ENCODE peak calls at places on chromosomes 16 and 17, in seven cellular contexts. S, Q, K, G, L, B and O are unnamed samples.

GRCh38 chr16:53457670-53458069 is 23.4 kb downstream of the RBL2 start:
- DNase-seq in S (peak), Q (peak), K (peak), G (no peak), L (peak), B (no peak), O (no peak)

GRCh38 chr16:3643095-3643730 is 11.3 kb upstream of the DNASE1 start:
- DNase-seq in S (no peak), Q (peak), K (no peak), G (no peak), L (no peak), B (peak), O (no peak)

GRCh38 chr16:22946433-22946832 is 132.5 kb downstream of the HS3ST2 start:
- DNase-seq in S (no peak), Q (no peak), K (no peak), G (no peak), L (no peak), B (no peak), O (no peak)

GRCh38 chr16:51565149-51565548 is 414.1 kb upstream of the SALL1 start:
- DNase-seq in S (no peak), Q (no peak), K (no peak), G (no peak), L (no peak), B (no peak), O (no peak)

GRCh38 chr17:28338056-28338768 is 2.7 kb downstream of the TNFAIP1 start:
- DNase-seq in S (peak), Q (peak), K (no peak), G (no peak), L (no peak), B (no peak), O (peak)

GRCh38 chr16:51988977-51989376 is 558.0 kb downstream of the TOX3 start:
- DNase-seq in S (no peak), Q (no peak), K (no peak), G (no peak), L (no peak), B (no peak), O (no peak)

GRCh38 chr16:84277244-84277823 is 17.3 kb upstream of the WFDC1 start:
- DNase-seq in S (peak), Q (peak), K (peak), G (peak), L (peak), B (peak), O (peak)

GRCh38 chr16:31508706-31509523 is 724 bp upstream of the RUSF1 start:
- DNase-seq in S (peak), Q (no peak), K (peak), G (no peak), L (no peak), B (no peak), O (no peak)

GRCh38 chr16:86076606-86077005 is 177.6 kb downstream of the IRF8 start:
- DNase-seq in S (no peak), Q (no peak), K (no peak), G (no peak), L (no peak), B (no peak), O (no peak)

GRCh38 chr16:84411768-84412167 is 43.4 kb downstream of the ATP2C2 start:
- DNase-seq in S (no peak), Q (no peak), K (no peak), G (no peak), L (no peak), B (no peak), O (no peak)

GRCh38 chr16:72092832-72093447 is 480 bp downstream of the TXNL4B start:
- DNase-seq in S (peak), Q (no peak), K (peak), G (peak), L (peak), B (no peak), O (peak)

GRCh38 chr16:22266546-22266945 is 30.7 kb upstream of the POLR3E start:
- DNase-seq in S (no peak), Q (no peak), K (no peak), G (no peak), L (no peak), B (no peak), O (no peak)

GRCh38 chr16:51734220-51734619 is 583.1 kb upstream of the SALL1 start:
- DNase-seq in S (no peak), Q (no peak), K (no peak), G (no peak), L (no peak), B (no peak), O (no peak)